ENCODE peak calls at places on chromosomes 5 and 9, in nine cellular contexts. C is heart right ventricle; W is sigmoid colon; I is left ventricle myocardium inferior; J is HCT116; R is pancreas; L is CD8-positive, alpha-beta T cell; N is endodermal cell; Y is tibial artery. A is an unnamed sample.

GRCh38 chr5:171855798-171856772 is 70.5 kb downstream of the SMIM23 start:
- DNase-seq in C (no peak), W (no peak), I (no peak), J (no peak), R (no peak), L (no peak), N (no peak), Y (no peak), A (no peak)

GRCh38 chr9:37953775-37954437 is 50.0 kb upstream of the SLC25A51 start:
- DNase-seq in C (peak), W (no peak), I (no peak), J (peak), R (no peak), L (no peak), N (no peak), Y (no peak), A (peak)

GRCh38 chr5:176995896-176996767 is 10.4 kb downstream of the UIMC1 start:
- DNase-seq in C (no peak), W (no peak), I (no peak), J (no peak), R (no peak), L (no peak), N (no peak), Y (no peak), A (peak)

GRCh38 chr5:77449277-77449676 is 42.8 kb downstream of the WDR41 start:
- DNase-seq in C (no peak), W (no peak), I (no peak), J (no peak), R (no peak), L (no peak), N (no peak), Y (no peak), A (no peak)

GRCh38 chr5:72063219-72063819 is 44.0 kb upstream of the MAP1B start:
- DNase-seq in C (no peak), W (no peak), I (no peak), J (no peak), R (no peak), L (no peak), N (peak), Y (no peak), A (peak)

GRCh38 chr5:8756498-8757084 is 789.3 kb downstream of the SEMA5A start:
- DNase-seq in C (no peak), W (no peak), I (no peak), J (no peak), R (no peak), L (no peak), N (peak), Y (no peak), A (peak)

GRCh38 chr5:103057208-103058130 is 62.5 kb downstream of the GIN1 start:
- DNase-seq in C (no peak), W (no peak), I (no peak), J (no peak), R (no peak), L (no peak), N (peak), Y (no peak), A (peak)

GRCh38 chr9:136615631-136616306 is 46.9 kb upstream of the EGFL7 start:
- DNase-seq in C (no peak), W (no peak), I (peak), J (no peak), R (no peak), L (no peak), N (no peak), Y (no peak), A (no peak)

GRCh38 chr9:134386951-134387831 is 60.9 kb downstream of the RXRA start:
- DNase-seq in C (peak), W (peak), I (no peak), J (no peak), R (peak), L (no peak), N (no peak), Y (peak), A (no peak)

GRCh38 chr5:177336112-177336511 is 15.4 kb downstream of the LMAN2 start:
- DNase-seq in C (no peak), W (no peak), I (no peak), J (peak), R (no peak), L (no peak), N (no peak), Y (no peak), A (no peak)

GRCh38 chr5:134553816-134554215 is 28.3 kb downstream of the JADE2 start:
- DNase-seq in C (no peak), W (no peak), I (no peak), J (no peak), R (no peak), L (no peak), N (no peak), Y (no peak), A (no peak)

GRCh38 chr5:134555889-134556311 is 30.4 kb downstream of the JADE2 start:
- DNase-seq in C (no peak), W (peak), I (peak), J (peak), R (no peak), L (peak), N (peak), Y (peak), A (peak)

GRCh38 chr5:134554319-134555222 is 29.1 kb downstream of the JADE2 start:
- DNase-seq in C (peak), W (peak), I (peak), J (no peak), R (no peak), L (no peak), N (no peak), Y (peak), A (peak)

GRCh38 chr5:134556994-134557393 is 31.5 kb downstream of the JADE2 start:
- DNase-seq in C (no peak), W (no peak), I (no peak), J (no peak), R (no peak), L (no peak), N (no peak), Y (no peak), A (no peak)

DNA sequence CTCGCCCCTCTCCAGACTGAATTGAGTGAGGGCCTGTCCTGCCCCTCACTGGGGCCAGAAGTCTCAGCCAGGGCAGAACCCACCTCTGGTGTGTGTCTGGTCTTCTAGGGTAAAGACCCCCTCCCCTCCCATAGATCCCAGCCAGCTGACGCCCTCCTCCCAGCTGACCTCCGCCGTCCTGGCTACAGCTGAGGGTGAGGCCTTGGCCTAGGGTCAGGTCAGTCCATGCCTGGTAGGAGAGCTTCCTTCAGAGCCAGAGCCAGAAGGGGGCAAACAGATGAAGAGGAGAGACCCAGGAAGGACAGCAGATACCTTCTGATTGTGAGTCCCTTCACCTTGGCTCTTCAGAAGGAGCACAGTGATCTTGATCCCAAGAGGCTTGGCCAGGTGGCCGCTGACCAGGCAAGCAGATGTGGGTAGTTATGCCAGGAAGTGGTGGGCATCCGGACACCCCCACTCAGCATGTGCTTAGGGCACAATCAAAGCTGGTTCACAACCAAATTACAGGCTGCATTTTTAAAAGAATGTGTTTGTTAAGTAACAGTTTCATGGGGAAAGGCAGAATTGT is 29.8 kb downstream of the JADE2 start:
- DNase-seq in C (no peak), W (no peak), I (no peak), J (no peak), R (no peak), L (no peak), N (no peak), Y (no peak), A (no peak)
- H3K27ac ChIP-seq in C (peak), W (peak), I (peak), J (peak), R (no peak), L (peak), N (no peak), Y (peak), A (peak)

GRCh38 chr9:24897826-24898225 is 352.1 kb upstream of the IZUMO3 start:
- DNase-seq in C (no peak), W (peak), I (no peak), J (no peak), R (no peak), L (no peak), N (no peak), Y (no peak), A (no peak)
- TF ChIP-seq CTCF in C (no peak), W (no peak), I (no peak), J (no peak), R (no peak), L (no peak), N (no peak), Y (no peak), A (no peak)

GRCh38 chr5:150625831-150626746 is 14.4 kb upstream of the SYNPO start:
- DNase-seq in C (no peak), W (no peak), I (no peak), J (no peak), R (no peak), L (no peak), N (no peak), Y (no peak), A (no peak)
- H3K4me3 ChIP-seq in C (peak), W (peak), I (peak), J (peak), R (peak), L (no peak), N (no peak), Y (peak), A (peak)

GRCh38 chr5:42992035-42992570 is 48.0 kb downstream of the ANXA2R start:
- DNase-seq in C (peak), W (peak), I (peak), J (peak), R (no peak), L (peak), N (peak), Y (peak), A (peak)
- H3K27ac ChIP-seq in C (peak), W (peak), I (peak), J (peak), R (peak), L (peak), N (no peak), Y (peak), A (peak)

GRCh38 chr9:105148328-105149006 is 96.0 kb upstream of the SLC44A1 start:
- DNase-seq in C (no peak), W (no peak), I (no peak), J (no peak), R (no peak), L (no peak), N (peak), Y (no peak), A (no peak)
- TF ChIP-seq CTCF in C (no peak), W (no peak), I (no peak), J (no peak), R (no peak), L (no peak), N (peak), Y (no peak), A (peak)